ENCODE peak calls at places on chromosomes 13 and 19, in ten cellular contexts. One of them, this sample, is unnamed.

GRCh38 chr13:100176781-100177389 is 88.0 kb downstream of the PCCA start:
- DNase-seq in left colon: no peak
- DNase-seq in ecto neural progenitor cell: no peak
- DNase-seq in head of caudate nucleus: no peak
- DNase-seq in pons: no peak
- DNase-seq in right cardiac atrium: no peak
- DNase-seq in nucleus accumbens: no peak
- DNase-seq in HCEC 1CT: no peak
- DNase-seq in hepatic stellate cell: no peak
- DNase-seq in BE2C: peak; percentile 18
- DNase-seq in this sample: no peak

GRCh38 chr13:98766716-98767115 is 14.2 kb upstream of the SLC15A1 start:
- DNase-seq in head of caudate nucleus: no peak
- DNase-seq in nucleus accumbens: no peak
- DNase-seq in pons: no peak
- DNase-seq in BE2C: no peak
- DNase-seq in right cardiac atrium: no peak
- DNase-seq in left colon: no peak
- DNase-seq in hepatic stellate cell: no peak
- DNase-seq in HCEC 1CT: no peak
- DNase-seq in ecto neural progenitor cell: no peak
- DNase-seq in this sample: no peak

GRCh38 chr13:91950803-91951202 is 552.4 kb downstream of the GPC5 start:
- DNase-seq in BE2C: no peak
- DNase-seq in right cardiac atrium: no peak
- DNase-seq in nucleus accumbens: no peak
- DNase-seq in head of caudate nucleus: no peak
- DNase-seq in hepatic stellate cell: no peak
- DNase-seq in HCEC 1CT: no peak
- DNase-seq in left colon: no peak
- DNase-seq in ecto neural progenitor cell: no peak
- DNase-seq in pons: no peak
- DNase-seq in this sample: no peak

GRCh38 chr13:32660227-32660626 is 74.0 kb downstream of the PDS5B start:
- DNase-seq in pons: no peak
- DNase-seq in BE2C: peak; percentile 14
- DNase-seq in HCEC 1CT: no peak
- DNase-seq in left colon: no peak
- DNase-seq in head of caudate nucleus: no peak
- DNase-seq in nucleus accumbens: no peak
- DNase-seq in right cardiac atrium: no peak
- DNase-seq in hepatic stellate cell: no peak
- DNase-seq in ecto neural progenitor cell: no peak
- DNase-seq in this sample: no peak

GRCh38 chr19:18445252-18445948 is 7.5 kb upstream of the ISYNA1 start:
- DNase-seq in right cardiac atrium: no peak
- DNase-seq in pons: no peak
- DNase-seq in head of caudate nucleus: no peak
- DNase-seq in HCEC 1CT: no peak
- DNase-seq in left colon: peak; percentile 77
- DNase-seq in ecto neural progenitor cell: no peak
- DNase-seq in hepatic stellate cell: no peak
- DNase-seq in BE2C: no peak
- DNase-seq in nucleus accumbens: no peak
- DNase-seq in this sample: no peak

GRCh38 chr19:47438793-47439220 is 19.5 kb upstream of the MEIS3 start:
- DNase-seq in head of caudate nucleus: no peak
- DNase-seq in hepatic stellate cell: no peak
- DNase-seq in ecto neural progenitor cell: no peak
- DNase-seq in BE2C: no peak
- DNase-seq in nucleus accumbens: no peak
- DNase-seq in HCEC 1CT: no peak
- DNase-seq in left colon: no peak
- DNase-seq in right cardiac atrium: no peak
- DNase-seq in pons: no peak
- DNase-seq in this sample: no peak

GRCh38 chr13:93875527-93875926 is 604.0 kb downstream of the DCT start:
- DNase-seq in right cardiac atrium: no peak
- DNase-seq in pons: no peak
- DNase-seq in nucleus accumbens: no peak
- DNase-seq in left colon: no peak
- DNase-seq in head of caudate nucleus: no peak
- DNase-seq in HCEC 1CT: peak; percentile 66
- DNase-seq in ecto neural progenitor cell: no peak
- DNase-seq in BE2C: no peak
- DNase-seq in hepatic stellate cell: no peak
- DNase-seq in this sample: no peak

GRCh38 chr13:22837980-22838615 is 342.7 kb upstream of the SGCG start:
- DNase-seq in ecto neural progenitor cell: no peak
- DNase-seq in hepatic stellate cell: no peak
- DNase-seq in HCEC 1CT: no peak
- DNase-seq in BE2C: no peak
- DNase-seq in pons: no peak
- DNase-seq in head of caudate nucleus: no peak
- DNase-seq in right cardiac atrium: no peak
- DNase-seq in nucleus accumbens: no peak
- DNase-seq in left colon: no peak
- DNase-seq in this sample: no peak